ENCODE peak calls at places on chromosome 6, in five cellular contexts. U is astrocyte of the cerebellum, R is IMR-90, H is foreskin fibroblast, I is MCF 10A. X is an unnamed sample.

GRCh38 chr6:151551223-151551857 is 57.5 kb downstream of the CCDC170 start:
- DNase-seq in H (no peak), U (no peak), I (no peak), R (no peak), X (no peak)

GRCh38 chr6:166330612-166331011 is 11.7 kb downstream of the SFT2D1 start:
- DNase-seq in R (peak), U (no peak), H (peak), I (no peak), X (peak)

GRCh38 chr6:19301980-19302379 is 535.2 kb upstream of the ID4 start:
- DNase-seq in H (peak), R (peak), U (no peak), I (peak), X (no peak)

GRCh38 chr6:118577972-118578371 is 29.9 kb downstream of the PLN start:
- DNase-seq in U (no peak), I (no peak), R (no peak), H (no peak), X (no peak)

GRCh38 chr6:170027111-170028043 is 263.5 kb downstream of the DLL1 start:
- DNase-seq in U (no peak), I (no peak), R (peak), H (no peak), X (no peak)

GRCh38 chr6:29999426-29999825 is 57.1 kb downstream of the HLA-A start:
- DNase-seq in R (no peak), H (no peak), I (no peak), U (no peak), X (no peak)

GRCh38 chr6:34359438-34360158 is 32.9 kb downstream of the NUDT3 start:
- DNase-seq in R (peak), I (peak), H (no peak), U (no peak), X (no peak)

GRCh38 chr6:37554480-37554819 is 54.8 kb upstream of the CCDC167 start:
- DNase-seq in H (no peak), I (no peak), R (peak), U (no peak), X (peak)

GRCh38 chr6:158644227-158645063 is at the start of gene DYNLT1:
- DNase-seq in H (peak), U (peak), R (peak), I (peak), X (peak)

GRCh38 chr6:169824021-169824420 is 72.6 kb downstream of the ERMARD start:
- DNase-seq in R (no peak), H (no peak), U (no peak), I (no peak), X (no peak)

GRCh38 chr6:35360349-35361138 is 18.2 kb downstream of the PPARD start:
- DNase-seq in U (peak), R (peak), I (peak), H (no peak), X (no peak)

GRCh38 chr6:119517428-119517827 is 167.9 kb upstream of the MAN1A1 start:
- DNase-seq in H (no peak), I (no peak), R (no peak), U (no peak), X (no peak)

GRCh38 chr6:95593025-95593424 is 15.7 kb downstream of the MANEA start:
- DNase-seq in I (peak), R (no peak), U (no peak), H (peak), X (peak)

GRCh38 chr6:9456241-9456658 is 958.6 kb downstream of the TFAP2A start:
- DNase-seq in I (no peak), R (no peak), H (no peak), U (no peak), X (no peak)

GRCh38 chr6:157488635-157489226 is 107.7 kb downstream of the ZDHHC14 start:
- DNase-seq in I (no peak), H (no peak), U (no peak), R (no peak), X (no peak)

GRCh38 chr6:112193111-112193510 is 61.3 kb downstream of the LAMA4 start:
- DNase-seq in H (no peak), I (no peak), U (no peak), R (no peak), X (no peak)

GRCh38 chr6:1337791-1338190 is 25.9 kb downstream of the FOXQ1 start:
- DNase-seq in H (peak), I (no peak), R (no peak), U (no peak), X (no peak)

GRCh38 chr6:3757241-3757641 is 5.7 kb upstream of the PXDC1 start:
- DNase-seq in U (no peak), I (no peak), R (no peak), H (peak), X (no peak)

GRCh38 chr6:3755637-3756515 is 4.4 kb upstream of the PXDC1 start:
- DNase-seq in H (peak), R (no peak), U (no peak), I (no peak), X (no peak)

GRCh38 chr6:121666809-121667208 is 231.4 kb downstream of the GJA1 start:
- DNase-seq in I (peak), H (peak), U (peak), R (peak), X (peak)

GRCh38 chr6:146620655-146621054 is 21.9 kb downstream of the ADGB start:
- DNase-seq in I (peak), U (no peak), H (peak), R (no peak), X (no peak)

GRCh38 chr6:110398778-110399177 is 16.6 kb downstream of the DDO start:
- DNase-seq in I (peak), U (no peak), R (peak), H (peak), X (no peak)

GRCh38 chr6:37077459-37078296 is 72.2 kb downstream of the FGD2 start:
- DNase-seq in U (peak), I (no peak), R (peak), H (peak), X (no peak)

GRCh38 chr6:11770546-11771466 is 7.8 kb downstream of the ADTRP start:
- DNase-seq in I (peak), U (peak), R (peak), H (peak), X (peak)

GRCh38 chr6:5866547-5867051 is 140.1 kb downstream of the NRN1 start:
- DNase-seq in H (peak), I (peak), U (peak), R (peak), X (peak)

GRCh38 chr6:33610779-33611421 is 10.2 kb upstream of the ITPR3 start:
- DNase-seq in U (no peak), H (peak), R (no peak), I (peak), X (peak)

GRCh38 chr6:116531675-116532570 is 13.6 kb downstream of the TRAPPC3L start:
- DNase-seq in U (peak), I (peak), H (peak), R (peak), X (peak)

GRCh38 chr6:7979831-7980230 is 69.2 kb upstream of the TXNDC5 start:
- DNase-seq in R (no peak), H (no peak), I (no peak), U (no peak), X (no peak)

GRCh38 chr6:15974817-15975216 is 154.1 kb upstream of the MYLIP start:
- DNase-seq in U (no peak), I (no peak), H (no peak), R (no peak), X (no peak)

GRCh38 chr6:73343164-73343563 is 10.9 kb downstream of the DPPA5 start:
- DNase-seq in R (no peak), I (no peak), U (no peak), H (no peak), X (no peak)

GRCh38 chr6:35425284-35425683 is 26.9 kb upstream of the FANCE start:
- DNase-seq in H (peak), U (peak), I (peak), R (peak), X (no peak)

GRCh38 chr6:56399672-56400263 is 152.4 kb upstream of the COL21A1 start:
- DNase-seq in H (no peak), U (no peak), I (no peak), R (no peak), X (peak)

GRCh38 chr6:113879186-113880096 is 22.3 kb downstream of the MARCKS start:
- DNase-seq in U (peak), R (peak), H (peak), I (peak), X (peak)

GRCh38 chr6:104699598-104700329 is 160.0 kb downstream of the HACE1 start:
- DNase-seq in I (no peak), R (no peak), H (no peak), U (no peak), X (no peak)

GRCh38 chr6:124926435-124926834 is 35.8 kb upstream of the RNF217 start:
- DNase-seq in I (no peak), R (no peak), H (no peak), U (no peak), X (no peak)

GRCh38 chr6:38065734-38066133 is 246.2 kb downstream of the ZFAND3 start:
- DNase-seq in U (no peak), H (no peak), R (no peak), I (no peak), X (no peak)

GRCh38 chr6:139895205-139895793 is 520.9 kb upstream of the CITED2 start:
- DNase-seq in I (peak), H (peak), R (no peak), U (no peak), X (no peak)
- TF ChIP-seq CTCF in I (no peak), H (no peak), R (no peak), U (no peak), X (no peak)

GRCh38 chr6:126113261-126113660 is 126.9 kb downstream of the TRMT11 start:
- DNase-seq in R (no peak), H (no peak), U (no peak), I (no peak), X (no peak)
- TF ChIP-seq CTCF in R (no peak), H (no peak), U (no peak), I (no peak), X (no peak)

GRCh38 chr6:98846021-98846380 is 11.6 kb downstream of the POU3F2 start:
- DNase-seq in R (no peak), I (no peak), H (no peak), U (no peak), X (no peak)
- TF ChIP-seq CTCF in R (no peak), I (no peak), H (no peak), U (no peak), X (no peak)

DNA sequence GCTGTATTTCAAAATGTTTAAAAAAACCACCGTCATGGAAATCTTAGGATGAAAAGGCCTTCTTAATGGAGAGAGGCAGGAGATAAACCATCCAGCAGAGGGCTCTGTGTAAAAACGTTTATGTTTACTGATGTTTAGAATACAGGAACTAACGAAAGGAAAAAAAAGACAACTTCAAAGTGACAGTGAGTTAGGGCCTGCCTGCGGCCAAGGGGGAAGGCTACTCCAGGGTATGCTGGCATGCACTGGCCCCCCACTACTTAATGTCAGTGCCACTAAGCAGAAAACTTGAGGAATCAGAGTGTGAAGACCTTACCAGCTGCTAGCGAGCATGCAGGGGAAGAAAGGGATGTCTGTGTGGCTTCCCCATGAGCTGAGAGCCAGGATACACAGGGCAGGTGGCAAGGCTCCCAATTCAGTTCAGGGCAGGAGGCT is 47.7 kb downstream of the AKAP7 start:
- DNase-seq in H (peak), R (peak), U (peak), I (peak), X (peak)
- TF ChIP-seq CTCF in H (peak), R (peak), U (peak), I (peak), X (no peak)

GRCh38 chr6:40395066-40395697 is 192.0 kb downstream of the LRFN2 start:
- DNase-seq in I (peak), U (no peak), H (no peak), R (no peak), X (no peak)
- TF ChIP-seq CTCF in I (no peak), U (no peak), H (no peak), R (no peak), X (no peak)

GRCh38 chr6:51536728-51537127 is 550.7 kb downstream of the PKHD1 start:
- DNase-seq in I (no peak), U (no peak), R (no peak), H (no peak), X (no peak)

GRCh38 chr6:51542466-51542865 is 544.9 kb downstream of the PKHD1 start:
- DNase-seq in I (no peak), R (no peak), H (no peak), U (no peak), X (no peak)

DNA sequence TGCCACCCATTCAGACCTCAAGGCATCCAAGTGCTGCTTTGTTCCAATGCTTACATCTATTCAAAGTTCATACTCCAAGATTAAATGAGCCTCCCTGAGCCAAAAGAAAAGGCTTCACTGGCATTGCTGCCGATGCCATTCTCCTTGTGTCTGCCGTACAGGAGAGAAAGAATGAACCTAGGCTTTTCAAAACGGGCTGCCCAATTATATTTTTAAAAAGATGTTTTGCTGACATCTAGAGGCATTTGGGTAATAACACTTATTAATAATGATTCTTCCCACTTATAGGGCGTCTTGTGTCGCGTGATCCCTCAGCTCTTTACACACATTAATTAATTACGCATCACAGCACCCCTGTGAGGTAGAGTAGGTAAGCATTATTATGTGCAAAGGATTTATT is 545.6 kb downstream of the PKHD1 start:
- DNase-seq in R (no peak), H (no peak), U (no peak), I (peak), X (no peak)
- TF ChIP-seq CTCF in R (no peak), H (no peak), U (no peak), I (peak), X (no peak)

GRCh38 chr6:39700362-39700761 is 24.8 kb downstream of the KIF6 start:
- DNase-seq in H (no peak), I (no peak), U (no peak), R (no peak), X (no peak)

GRCh38 chr6:39702265-39702664 is 22.9 kb downstream of the KIF6 start:
- DNase-seq in I (no peak), R (no peak), H (no peak), U (no peak), X (no peak)

GRCh38 chr6:39698789-39699188 is 26.4 kb downstream of the KIF6 start:
- DNase-seq in U (no peak), R (no peak), H (no peak), I (no peak), X (no peak)

GRCh38 chr6:39695447-39695846 is 29.8 kb downstream of the KIF6 start:
- DNase-seq in H (no peak), I (no peak), U (no peak), R (no peak), X (no peak)

GRCh38 chr6:39696986-39697788 is 28.0 kb downstream of the KIF6 start:
- DNase-seq in U (no peak), H (no peak), R (no peak), I (no peak), X (no peak)
- TF ChIP-seq CTCF in U (no peak), H (no peak), R (no peak), I (no peak), X (no peak)

GRCh38 chr6:167553716-167554115 is 228.8 kb downstream of the TTLL2 start:
- DNase-seq in U (no peak), I (no peak), H (no peak), R (no peak), X (no peak)
- TF ChIP-seq CTCF in U (no peak), I (no peak), H (no peak), R (no peak), X (no peak)

X was measured in Calu3.